ENCODE peak calls at places on chromosomes 16 and 17, in five cellular contexts. W is AG09309, L is lower leg skin, N is occipital lobe, A is AG09319. U is an unnamed sample.

GRCh38 chr16:84323626-84324025 is 28.9 kb downstream of the WFDC1 start:
- DNase-seq in W (no peak), L (no peak), N (no peak), A (no peak), U (no peak)

GRCh38 chr17:74865504-74866197 is 6.0 kb upstream of the GRIN2C start:
- DNase-seq in W (no peak), N (no peak), A (no peak), L (no peak), U (no peak)

GRCh38 chr16:87834668-87835473 is 34.4 kb downstream of the SLC7A5 start:
- DNase-seq in N (no peak), L (no peak), W (no peak), A (no peak), U (no peak)

GRCh38 chr16:49471038-49471727 is 97.6 kb downstream of the C16orf78 start:
- DNase-seq in L (peak), A (no peak), W (no peak), N (no peak), U (no peak)

GRCh38 chr16:23863511-23864422 is 28.0 kb downstream of the PRKCB start:
- DNase-seq in W (no peak), N (no peak), L (no peak), A (no peak), U (no peak)

GRCh38 chr17:48541574-48542113 is 3.3 kb downstream of the HOXB2 start:
- DNase-seq in L (peak), W (no peak), A (no peak), N (no peak), U (no peak)

GRCh38 chr17:13638855-13639458 is 37.2 kb upstream of the HS3ST3A1 start:
- DNase-seq in W (no peak), L (no peak), N (no peak), A (peak), U (no peak)

GRCh38 chr17:17693253-17693954 is 12.1 kb downstream of the RAI1 start:
- DNase-seq in L (no peak), W (no peak), A (no peak), N (peak), U (peak)

GRCh38 chr17:32660496-32660895 is 173.7 kb downstream of the CDK5R1 start:
- DNase-seq in A (no peak), L (no peak), N (no peak), W (no peak), U (no peak)